ENCODE peak calls at places on chromosomes 4 and X, in six cellular contexts. One of them, this sample, is unnamed.

GRCh38 chr4:6107114-6107791 is 89.0 kb upstream of the C4orf50 start:
- DNase-seq in Peyer's patch: no peak
- DNase-seq in hepatocyte: no peak
- DNase-seq in GM12864: no peak
- DNase-seq in neural progenitor cell: no peak
- DNase-seq in heart right ventricle: no peak
- DNase-seq in this sample: no peak

GRCh38 chr4:129254526-129254925 is 158.6 kb downstream of the C4orf33 start:
- DNase-seq in heart right ventricle: no peak
- DNase-seq in GM12864: no peak
- DNase-seq in hepatocyte: no peak
- DNase-seq in Peyer's patch: no peak
- DNase-seq in neural progenitor cell: no peak
- DNase-seq in this sample: no peak

GRCh38 chr4:8157944-8158709 is 486 bp downstream of the ABLIM2 start:
- DNase-seq in neural progenitor cell: no peak
- DNase-seq in Peyer's patch: no peak
- DNase-seq in hepatocyte: no peak
- DNase-seq in GM12864: no peak
- DNase-seq in heart right ventricle: no peak
- DNase-seq in this sample: peak; percentile 64

GRCh38 chrX:27575565-27575964 is 14.6 kb upstream of the DCAF8L2 start:
- DNase-seq in heart right ventricle: no peak
- DNase-seq in GM12864: no peak
- DNase-seq in Peyer's patch: no peak
- DNase-seq in hepatocyte: no peak
- DNase-seq in neural progenitor cell: no peak
- DNase-seq in this sample: no peak

GRCh38 chrX:112695494-112695893 is 15.8 kb upstream of the LHFPL1 start:
- DNase-seq in Peyer's patch: no peak
- DNase-seq in hepatocyte: no peak
- DNase-seq in neural progenitor cell: no peak
- DNase-seq in heart right ventricle: no peak
- DNase-seq in GM12864: no peak
- DNase-seq in this sample: no peak

GRCh38 chr4:66376396-66376795 is 706.1 kb upstream of the EPHA5 start:
- DNase-seq in GM12864: no peak
- DNase-seq in heart right ventricle: no peak
- DNase-seq in hepatocyte: no peak
- DNase-seq in neural progenitor cell: no peak
- DNase-seq in Peyer's patch: no peak
- DNase-seq in this sample: no peak

GRCh38 chr4:94455081-94455480 is 3.3 kb downstream of the PDLIM5 start:
- DNase-seq in GM12864: no peak
- DNase-seq in Peyer's patch: peak; percentile 70
- DNase-seq in heart right ventricle: peak; percentile 46
- DNase-seq in hepatocyte: peak; percentile 70
- DNase-seq in neural progenitor cell: no peak
- DNase-seq in this sample: peak; percentile 88

GRCh38 chr4:85669992-85670548 is 195.1 kb downstream of the ARHGAP24 start:
- DNase-seq in GM12864: no peak
- DNase-seq in heart right ventricle: no peak
- DNase-seq in neural progenitor cell: no peak
- DNase-seq in hepatocyte: no peak
- DNase-seq in Peyer's patch: no peak
- DNase-seq in this sample: no peak

GRCh38 chrX:110442631-110443030 is 84.0 kb downstream of the RTL9 start:
- DNase-seq in neural progenitor cell: peak; percentile 58
- DNase-seq in GM12864: no peak
- DNase-seq in Peyer's patch: no peak
- DNase-seq in heart right ventricle: no peak
- DNase-seq in hepatocyte: peak; percentile 37
- DNase-seq in this sample: no peak

GRCh38 chrX:123993326-123993725 is 31.8 kb downstream of the STAG2 start:
- DNase-seq in GM12864: no peak
- DNase-seq in Peyer's patch: no peak
- DNase-seq in hepatocyte: no peak
- DNase-seq in neural progenitor cell: no peak
- DNase-seq in heart right ventricle: no peak
- DNase-seq in this sample: no peak

GRCh38 chr4:186943607-186943908 is 219.9 kb upstream of the FAT1 start:
- DNase-seq in hepatocyte: peak; percentile 33
- DNase-seq in neural progenitor cell: no peak
- DNase-seq in Peyer's patch: no peak
- DNase-seq in GM12864: no peak
- DNase-seq in heart right ventricle: no peak
- DNase-seq in this sample: no peak

GRCh38 chr4:24969486-24969885 is 56.6 kb upstream of the CCDC149 start:
- DNase-seq in Peyer's patch: no peak
- DNase-seq in heart right ventricle: no peak
- DNase-seq in neural progenitor cell: no peak
- DNase-seq in GM12864: no peak
- DNase-seq in hepatocyte: no peak
- DNase-seq in this sample: no peak

GRCh38 chrX:108735087-108735679 is 1.2 kb downstream of the IRS4 start:
- DNase-seq in neural progenitor cell: peak; percentile 60
- DNase-seq in Peyer's patch: no peak
- DNase-seq in GM12864: no peak
- DNase-seq in hepatocyte: peak; percentile 34
- DNase-seq in heart right ventricle: no peak
- DNase-seq in this sample: no peak
- H3K4me3 ChIP-seq in neural progenitor cell: peak overlapping the region; percentile 64
- H3K4me3 ChIP-seq in Peyer's patch: no peak overlapping the region
- H3K4me3 ChIP-seq in GM12864: no peak overlapping the region
- H3K4me3 ChIP-seq in hepatocyte: no peak overlapping the region
- H3K4me3 ChIP-seq in heart right ventricle: no peak overlapping the region
- H3K4me3 ChIP-seq in this sample: peak overlapping the region; percentile 57

GRCh38 chr4:41256131-41256739 is 493 bp upstream of the UCHL1 start:
- DNase-seq in GM12864: no peak
- DNase-seq in neural progenitor cell: peak; percentile 56
- DNase-seq in heart right ventricle: no peak
- DNase-seq in Peyer's patch: no peak
- DNase-seq in hepatocyte: no peak
- DNase-seq in this sample: no peak
- H3K4me3 ChIP-seq in GM12864: peak overlapping the region; percentile 87
- H3K4me3 ChIP-seq in neural progenitor cell: peak overlapping the region; percentile 94
- H3K4me3 ChIP-seq in heart right ventricle: peak overlapping the region; percentile 61
- H3K4me3 ChIP-seq in Peyer's patch: no peak overlapping the region
- H3K4me3 ChIP-seq in hepatocyte: no peak overlapping the region
- H3K4me3 ChIP-seq in this sample: peak overlapping the region; percentile 64

GRCh38 chrX:10086683-10087082 is 70.1 kb upstream of the CLCN4 start:
- DNase-seq in Peyer's patch: no peak
- DNase-seq in heart right ventricle: peak; percentile 27
- DNase-seq in hepatocyte: no peak
- DNase-seq in neural progenitor cell: no peak
- DNase-seq in GM12864: no peak
- DNase-seq in this sample: no peak

GRCh38 chrX:10085223-10085622 is 71.6 kb upstream of the CLCN4 start:
- DNase-seq in Peyer's patch: no peak
- DNase-seq in hepatocyte: no peak
- DNase-seq in heart right ventricle: no peak
- DNase-seq in neural progenitor cell: no peak
- DNase-seq in GM12864: no peak
- DNase-seq in this sample: no peak

GRCh38 chrX:10089378-10089795 is 67.4 kb upstream of the CLCN4 start:
- DNase-seq in hepatocyte: no peak
- DNase-seq in neural progenitor cell: no peak
- DNase-seq in Peyer's patch: no peak
- DNase-seq in GM12864: no peak
- DNase-seq in heart right ventricle: no peak
- DNase-seq in this sample: no peak

GRCh38 chrX:10087391-10087790 is 69.4 kb upstream of the CLCN4 start:
- DNase-seq in heart right ventricle: no peak
- DNase-seq in Peyer's patch: no peak
- DNase-seq in GM12864: no peak
- DNase-seq in neural progenitor cell: no peak
- DNase-seq in hepatocyte: no peak
- DNase-seq in this sample: no peak

DNA sequence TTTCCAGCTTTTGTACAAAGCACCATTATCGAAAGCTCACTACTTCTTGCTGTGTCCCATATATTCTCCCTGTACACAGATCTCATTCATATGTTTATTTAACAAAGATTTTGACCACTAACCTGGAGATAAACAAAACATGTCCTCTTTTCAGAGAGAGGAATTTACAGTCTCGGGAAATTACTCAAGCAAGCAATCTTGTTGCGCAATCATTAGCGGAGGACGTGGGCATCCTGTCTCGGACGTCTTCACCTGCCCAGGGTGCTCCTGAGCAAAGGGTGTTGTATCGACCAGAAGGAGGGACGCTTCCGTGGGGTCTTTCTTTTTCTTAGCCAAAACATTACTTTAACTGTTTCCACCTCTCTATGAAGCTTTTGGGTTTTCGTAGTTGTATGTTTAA is 66.5 kb upstream of the CLCN4 start:
- DNase-seq in Peyer's patch: no peak
- DNase-seq in GM12864: no peak
- DNase-seq in hepatocyte: no peak
- DNase-seq in heart right ventricle: no peak
- DNase-seq in neural progenitor cell: no peak
- DNase-seq in this sample: no peak
- H3K4me3 ChIP-seq in Peyer's patch: no peak overlapping the region
- H3K4me3 ChIP-seq in GM12864: no peak overlapping the region
- H3K4me3 ChIP-seq in hepatocyte: no peak overlapping the region
- H3K4me3 ChIP-seq in heart right ventricle: no peak overlapping the region
- H3K4me3 ChIP-seq in neural progenitor cell: no peak overlapping the region
- H3K4me3 ChIP-seq in this sample: no peak overlapping the region

GRCh38 chr4:1684756-1685603 is 867 bp upstream of the FAM53A start:
- DNase-seq in neural progenitor cell: no peak
- DNase-seq in heart right ventricle: no peak
- DNase-seq in hepatocyte: no peak
- DNase-seq in Peyer's patch: peak; percentile 58
- DNase-seq in GM12864: no peak
- DNase-seq in this sample: no peak

GRCh38 chr4:1686440-1687036 is 2.4 kb upstream of the FAM53A start:
- DNase-seq in Peyer's patch: no peak
- DNase-seq in heart right ventricle: no peak
- DNase-seq in GM12864: no peak
- DNase-seq in hepatocyte: no peak
- DNase-seq in neural progenitor cell: no peak
- DNase-seq in this sample: no peak

GRCh38 chr4:1683371-1683902 is 676 bp downstream of the FAM53A start:
- DNase-seq in Peyer's patch: no peak
- DNase-seq in heart right ventricle: no peak
- DNase-seq in GM12864: no peak
- DNase-seq in hepatocyte: peak; percentile 51
- DNase-seq in neural progenitor cell: no peak
- DNase-seq in this sample: peak; percentile 72

GRCh38 chr4:1683903-1684755 is at the start of gene FAM53A:
- DNase-seq in GM12864: peak; percentile 30
- DNase-seq in hepatocyte: peak; percentile 95
- DNase-seq in neural progenitor cell: peak; percentile 96
- DNase-seq in Peyer's patch: peak; percentile 97
- DNase-seq in heart right ventricle: peak; percentile 96
- DNase-seq in this sample: peak; percentile 96

GRCh38 chr4:1685604-1686150 is 1.6 kb upstream of the FAM53A start:
- DNase-seq in GM12864: no peak
- DNase-seq in heart right ventricle: no peak
- DNase-seq in hepatocyte: no peak
- DNase-seq in Peyer's patch: no peak
- DNase-seq in neural progenitor cell: no peak
- DNase-seq in this sample: no peak
- H3K4me3 ChIP-seq in GM12864: no peak overlapping the region
- H3K4me3 ChIP-seq in heart right ventricle: no peak overlapping the region
- H3K4me3 ChIP-seq in hepatocyte: no peak overlapping the region
- H3K4me3 ChIP-seq in Peyer's patch: no peak overlapping the region
- H3K4me3 ChIP-seq in neural progenitor cell: no peak overlapping the region
- H3K4me3 ChIP-seq in this sample: no peak overlapping the region

DNA sequence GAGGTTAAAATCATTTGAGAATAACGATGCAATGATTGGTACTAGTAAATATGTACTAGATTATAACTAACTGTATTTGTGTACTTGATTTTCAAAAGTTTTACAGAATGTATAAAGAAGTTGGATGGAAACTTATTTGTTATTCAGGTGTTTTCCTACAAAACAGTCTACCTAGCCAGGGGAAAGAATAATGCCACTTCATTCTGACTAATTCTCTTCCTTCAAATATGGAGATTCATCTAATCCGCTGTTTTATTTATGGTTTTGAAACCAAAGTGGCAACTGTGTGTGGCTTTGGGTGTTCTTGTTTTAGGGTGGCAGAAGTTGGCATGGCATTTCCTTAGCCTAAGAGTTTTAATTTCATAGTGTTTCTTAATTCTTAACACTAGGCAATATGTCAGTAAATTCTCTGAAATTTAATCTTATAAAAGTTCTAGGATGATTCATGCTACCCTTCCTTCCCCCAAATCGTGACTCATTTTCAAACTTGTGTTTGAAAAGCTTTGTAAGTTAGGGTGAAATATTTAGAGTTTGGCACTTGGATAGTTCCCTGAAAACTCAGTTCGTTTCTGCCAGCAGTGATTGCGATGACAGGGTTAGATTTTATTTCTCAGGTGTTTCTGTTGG is 62.6 kb downstream of the DCLK2 start:
- DNase-seq in Peyer's patch: no peak
- DNase-seq in neural progenitor cell: no peak
- DNase-seq in GM12864: no peak
- DNase-seq in hepatocyte: no peak
- DNase-seq in heart right ventricle: no peak
- DNase-seq in this sample: no peak
- H3K4me3 ChIP-seq in Peyer's patch: no peak overlapping the region
- H3K4me3 ChIP-seq in neural progenitor cell: no peak overlapping the region
- H3K4me3 ChIP-seq in GM12864: no peak overlapping the region
- H3K4me3 ChIP-seq in hepatocyte: no peak overlapping the region
- H3K4me3 ChIP-seq in heart right ventricle: no peak overlapping the region
- H3K4me3 ChIP-seq in this sample: no peak overlapping the region

GRCh38 chrX:1453390-1453783 is 678 bp upstream of the ASMTL start:
- DNase-seq in heart right ventricle: no peak
- DNase-seq in neural progenitor cell: no peak
- DNase-seq in GM12864: no peak
- DNase-seq in hepatocyte: no peak
- DNase-seq in Peyer's patch: no peak
- DNase-seq in this sample: peak; percentile 88
- H3K4me3 ChIP-seq in heart right ventricle: peak overlapping the region; percentile 61
- H3K4me3 ChIP-seq in neural progenitor cell: peak overlapping the region; percentile 82
- H3K4me3 ChIP-seq in GM12864: peak overlapping the region; percentile 73
- H3K4me3 ChIP-seq in hepatocyte: peak overlapping the region; percentile 78
- H3K4me3 ChIP-seq in Peyer's patch: peak overlapping the region; percentile 69
- H3K4me3 ChIP-seq in this sample: peak overlapping the region; percentile 56

GRCh38 chrX:20060961-20061868 is 55.5 kb downstream of the MAP7D2 start:
- DNase-seq in neural progenitor cell: no peak
- DNase-seq in hepatocyte: no peak
- DNase-seq in heart right ventricle: no peak
- DNase-seq in GM12864: no peak
- DNase-seq in Peyer's patch: no peak
- DNase-seq in this sample: no peak
- H3K4me3 ChIP-seq in neural progenitor cell: no peak overlapping the region
- H3K4me3 ChIP-seq in hepatocyte: no peak overlapping the region
- H3K4me3 ChIP-seq in heart right ventricle: no peak overlapping the region
- H3K4me3 ChIP-seq in GM12864: no peak overlapping the region
- H3K4me3 ChIP-seq in Peyer's patch: no peak overlapping the region
- H3K4me3 ChIP-seq in this sample: no peak overlapping the region

DNA sequence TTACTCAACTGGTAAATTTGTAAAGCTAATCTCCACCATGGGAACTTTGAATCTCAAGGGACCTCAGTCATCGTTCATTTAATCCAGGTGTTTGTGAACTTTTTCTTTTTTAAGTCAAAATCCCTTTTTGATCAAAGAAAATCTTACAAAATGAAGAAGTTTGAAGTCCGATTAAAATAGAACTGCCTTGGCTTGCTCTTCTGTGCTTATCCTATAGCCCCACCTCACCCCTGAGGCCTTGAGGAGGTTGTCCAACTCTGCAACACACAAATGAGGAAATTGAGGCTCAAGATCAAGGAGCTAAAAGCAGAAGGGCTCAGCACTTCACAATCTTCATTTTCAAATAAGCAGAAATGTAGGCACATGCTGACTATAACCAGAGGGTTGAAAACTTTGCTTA is 240.3 kb upstream of the SFRP2 start:
- DNase-seq in hepatocyte: no peak
- DNase-seq in GM12864: no peak
- DNase-seq in heart right ventricle: no peak
- DNase-seq in Peyer's patch: no peak
- DNase-seq in neural progenitor cell: no peak
- DNase-seq in this sample: no peak
- H3K4me3 ChIP-seq in hepatocyte: no peak overlapping the region
- H3K4me3 ChIP-seq in GM12864: no peak overlapping the region
- H3K4me3 ChIP-seq in heart right ventricle: no peak overlapping the region
- H3K4me3 ChIP-seq in Peyer's patch: no peak overlapping the region
- H3K4me3 ChIP-seq in neural progenitor cell: no peak overlapping the region
- H3K4me3 ChIP-seq in this sample: no peak overlapping the region